ENCODE peak calls at places on chromosomes 12 and 14, in seven cellular contexts. N is psoas muscle; S is H7; C is body of pancreas; P is CD8-positive, alpha-beta memory T cell; Y is lower lobe of right lung; D is left lung. H is an unnamed sample.

GRCh38 chr12:46443594-46444263 is 71.2 kb upstream of the SLC38A2 start:
- DNase-seq in S (no peak), N (no peak), C (no peak), P (no peak), Y (no peak), D (no peak), H (no peak)

GRCh38 chr12:15899282-15899870 is 11.8 kb upstream of the DERA start:
- DNase-seq in S (no peak), C (no peak), N (no peak), P (no peak), D (no peak), Y (no peak), H (no peak)

GRCh38 chr12:52573306-52573705 is 337 bp downstream of the KRT74 start:
- DNase-seq in Y (no peak), N (peak), D (no peak), S (no peak), C (no peak), P (no peak), H (no peak)

GRCh38 chr14:76995279-76996035 is 33.1 kb downstream of the IRF2BPL start:
- DNase-seq in D (no peak), P (no peak), S (no peak), Y (no peak), N (no peak), C (peak), H (no peak)

GRCh38 chr12:14874882-14875281 is 10.8 kb downstream of the MGP start:
- DNase-seq in D (no peak), S (no peak), Y (no peak), C (no peak), P (no peak), N (no peak), H (no peak)

GRCh38 chr14:91477388-91477787 is 32.7 kb downstream of the PPP4R3A start:
- DNase-seq in Y (no peak), P (no peak), D (no peak), N (no peak), S (no peak), C (no peak), H (no peak)

GRCh38 chr12:77402726-77403125 is 337.4 kb upstream of the E2F7 start:
- DNase-seq in C (no peak), Y (no peak), S (no peak), D (no peak), P (no peak), N (no peak), H (no peak)

GRCh38 chr12:53378705-53379388 is 1.1 kb upstream of the SP1 start:
- DNase-seq in D (no peak), S (no peak), C (no peak), P (no peak), N (no peak), Y (peak), H (no peak)

GRCh38 chr14:106845286-106846087 is 1319.1 kb downstream of the TMEM121 start:
- DNase-seq in P (peak), S (no peak), Y (peak), C (peak), N (no peak), D (peak), H (no peak)

GRCh38 chr12:42749239-42749638 is 159.7 kb upstream of the PRICKLE1 start:
- DNase-seq in Y (no peak), P (no peak), D (no peak), S (no peak), C (no peak), N (no peak), H (no peak)

GRCh38 chr12:42744539-42745156 is 155.1 kb upstream of the PRICKLE1 start:
- DNase-seq in Y (no peak), N (no peak), D (no peak), C (no peak), P (no peak), S (no peak), H (no peak)

DNA sequence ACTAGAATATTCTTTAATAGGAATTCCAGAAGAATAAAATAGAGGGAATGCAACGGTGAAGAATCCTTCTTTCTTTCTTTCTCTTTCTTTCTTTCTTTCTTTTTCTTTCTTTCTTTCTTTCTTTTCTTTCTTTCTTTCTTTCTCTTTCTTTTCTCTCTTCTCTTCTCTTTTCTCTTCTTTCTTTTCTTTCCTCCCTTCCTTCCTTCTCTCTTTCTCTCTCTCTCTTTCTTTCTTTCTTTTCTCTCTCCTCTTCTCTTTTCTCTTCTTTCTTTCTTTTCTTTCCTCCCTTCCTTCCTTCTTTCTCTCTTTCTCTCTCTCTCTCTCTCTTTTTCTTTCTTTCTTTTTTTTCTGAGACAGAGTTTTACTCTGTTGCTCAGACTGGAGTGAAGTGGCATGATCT is 160.8 kb upstream of the PRICKLE1 start:
- DNase-seq in Y (no peak), P (no peak), D (no peak), S (no peak), N (no peak), C (no peak), H (no peak)
- H3K4me3 ChIP-seq in Y (no peak), P (no peak), D (no peak), S (no peak), N (no peak), C (no peak), H (no peak)

GRCh38 chr12:132186857-132187620 is 42.8 kb downstream of the NOC4L start:
- DNase-seq in C (no peak), P (no peak), Y (no peak), N (no peak), D (peak), S (no peak), H (no peak)

GRCh38 chr12:132187646-132188450 is 43.6 kb downstream of the NOC4L start:
- DNase-seq in N (no peak), S (no peak), C (no peak), Y (no peak), D (peak), P (no peak), H (no peak)

GRCh38 chr12:132182711-132183365 is 38.6 kb downstream of the NOC4L start:
- DNase-seq in N (no peak), Y (no peak), C (no peak), S (no peak), D (no peak), P (no peak), H (no peak)

GRCh38 chr12:132186208-132186856 is 42.1 kb downstream of the NOC4L start:
- DNase-seq in P (no peak), N (no peak), D (peak), C (no peak), Y (no peak), S (peak), H (no peak)

GRCh38 chr12:132185698-132186097 is 41.4 kb downstream of the NOC4L start:
- DNase-seq in P (peak), D (peak), C (no peak), Y (no peak), N (no peak), S (no peak), H (no peak)
- H3K4me3 ChIP-seq in P (peak), D (no peak), C (no peak), Y (peak), N (no peak), S (no peak), H (no peak)

DNA sequence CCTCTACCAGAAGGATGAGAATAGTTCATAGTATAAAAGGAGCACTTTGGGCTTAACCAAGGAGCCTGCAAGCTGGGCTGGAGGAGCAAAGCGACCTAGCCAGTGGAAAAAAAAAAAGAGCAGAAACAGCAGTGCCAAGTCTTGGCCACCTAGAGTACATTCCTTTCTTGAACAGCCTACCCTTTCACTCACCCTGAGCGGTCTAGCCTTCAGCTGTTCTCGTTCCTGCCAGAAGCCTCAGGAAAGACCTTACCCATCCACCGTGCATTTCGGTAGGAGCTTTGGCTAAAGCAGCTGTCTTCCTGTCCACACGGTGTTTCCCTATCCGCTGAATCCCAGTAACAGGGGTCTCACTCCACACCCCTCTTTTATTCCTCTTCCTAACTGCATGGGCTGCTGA is 88.7 kb upstream of the METAP2 start:
- DNase-seq in D (no peak), S (no peak), N (peak), C (no peak), Y (no peak), P (no peak), H (peak)
- H3K4me3 ChIP-seq in D (peak), S (no peak), N (peak), C (no peak), Y (peak), P (no peak), H (peak)

GRCh38 chr14:89367449-89368120 is 49.4 kb downstream of the FOXN3 start:
- DNase-seq in D (no peak), C (no peak), N (no peak), P (no peak), Y (no peak), S (no peak), H (no peak)

GRCh38 chr14:89360277-89360676 is 56.8 kb downstream of the FOXN3 start:
- DNase-seq in D (no peak), Y (no peak), N (no peak), S (no peak), P (no peak), C (no peak), H (no peak)

GRCh38 chr14:89366580-89367448 is 50.2 kb downstream of the FOXN3 start:
- DNase-seq in D (no peak), P (no peak), Y (no peak), C (no peak), N (peak), S (no peak), H (no peak)

GRCh38 chr14:89365071-89365801 is 51.8 kb downstream of the FOXN3 start:
- DNase-seq in N (no peak), P (peak), C (no peak), D (no peak), Y (no peak), S (no peak), H (no peak)

DNA sequence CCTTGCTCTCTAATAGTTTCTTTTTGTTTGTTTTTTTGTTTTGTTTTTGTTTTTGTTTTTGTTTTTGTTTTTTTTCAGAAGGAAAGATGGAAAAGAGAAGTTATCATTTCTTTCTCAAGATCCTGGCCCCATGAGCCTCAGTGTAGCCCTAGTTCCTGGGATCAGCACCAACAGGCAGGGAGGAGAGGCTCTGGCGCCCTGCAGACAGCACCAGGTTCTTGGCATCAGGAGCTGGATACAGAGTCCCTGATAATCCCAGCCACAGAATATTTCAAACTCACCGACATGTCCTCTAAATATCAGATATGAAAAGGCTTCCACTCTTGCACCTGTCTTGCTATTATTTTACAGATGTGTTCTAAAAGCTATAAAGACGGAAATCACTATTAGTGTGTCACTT is 52.7 kb downstream of the FOXN3 start:
- DNase-seq in C (no peak), N (no peak), S (no peak), D (no peak), P (no peak), Y (no peak), H (no peak)
- H3K4me3 ChIP-seq in C (no peak), N (no peak), S (no peak), D (no peak), P (peak), Y (no peak), H (no peak)

GRCh38 chr14:100827140-100827517 is 1.2 kb downstream of the MEG3 start:
- DNase-seq in N (no peak), S (no peak), Y (no peak), D (no peak), P (no peak), C (no peak), H (no peak)
- H3K4me3 ChIP-seq in N (peak), S (no peak), Y (peak), D (no peak), P (no peak), C (peak), H (peak)

GRCh38 chr14:102235275-102235897 is 69.6 kb downstream of the MOK start:
- DNase-seq in D (peak), N (peak), P (peak), C (peak), S (peak), Y (peak), H (peak)
- H3K4me3 ChIP-seq in D (no peak), N (peak), P (no peak), C (no peak), S (no peak), Y (no peak), H (peak)

GRCh38 chr14:99129211-99129696 is 142.7 kb downstream of the BCL11B start:
- DNase-seq in D (no peak), Y (no peak), C (no peak), N (no peak), P (no peak), S (no peak), H (no peak)
- H3K4me3 ChIP-seq in D (no peak), Y (no peak), C (no peak), N (no peak), P (no peak), S (no peak), H (no peak)

DNA sequence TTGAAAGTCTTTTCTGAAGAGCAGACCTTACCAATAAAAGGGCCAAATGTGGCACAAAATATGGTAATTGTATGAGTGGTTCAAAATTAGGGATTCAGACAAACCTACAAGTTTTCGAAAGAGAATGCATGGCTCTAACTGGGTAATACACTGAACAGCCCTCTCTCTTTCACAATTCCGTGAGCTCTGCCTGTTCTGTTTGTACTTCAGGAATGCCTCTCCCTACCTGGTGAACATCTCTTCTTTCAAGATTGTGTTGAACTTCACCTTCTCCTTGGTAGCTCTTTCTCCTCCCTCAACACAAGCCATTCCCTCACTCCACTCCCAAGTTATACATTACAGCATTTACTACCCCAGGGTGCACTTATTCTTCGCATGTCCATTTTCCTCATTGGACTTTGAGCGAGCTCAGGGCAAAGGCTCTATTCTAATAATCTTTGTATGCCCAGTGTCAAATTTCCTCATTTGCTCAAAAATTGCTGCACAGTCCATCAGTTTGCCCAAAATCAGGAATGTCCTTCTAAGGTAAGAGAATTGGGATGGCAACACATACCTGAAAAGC is 28.3 kb downstream of the NRDE2 start:
- DNase-seq in P (no peak), C (no peak), S (no peak), D (no peak), N (no peak), Y (no peak), H (no peak)
- H3K4me3 ChIP-seq in P (no peak), C (no peak), S (no peak), D (no peak), N (no peak), Y (no peak), H (no peak)

GRCh38 chr12:202081-202731 is 11.8 kb downstream of the SLC6A12 start:
- DNase-seq in N (peak), Y (peak), P (no peak), C (no peak), D (peak), S (peak), H (no peak)

GRCh38 chr12:203462-204260 is 10.3 kb downstream of the SLC6A12 start:
- DNase-seq in P (no peak), N (peak), D (peak), Y (no peak), C (peak), S (peak), H (no peak)

GRCh38 chr12:198708-199107 is 15.2 kb downstream of the SLC6A12 start:
- DNase-seq in S (no peak), N (peak), D (peak), Y (no peak), P (no peak), C (peak), H (no peak)

GRCh38 chr12:203074-203461 is 10.9 kb downstream of the SLC6A12 start:
- DNase-seq in S (no peak), C (no peak), N (no peak), D (no peak), Y (no peak), P (no peak), H (no peak)

GRCh38 chr12:201361-201760 is 12.6 kb downstream of the SLC6A12 start:
- DNase-seq in P (no peak), C (no peak), S (no peak), D (peak), Y (no peak), N (no peak), H (no peak)
- H3K4me3 ChIP-seq in P (no peak), C (no peak), S (no peak), D (no peak), Y (no peak), N (no peak), H (no peak)